ENCODE peak calls at places on chromosome 5, in ten cellular contexts. One of them, this sample, is unnamed.

GRCh38 chr5:54009357-54009756 is 301.0 kb downstream of the ARL15 start:
- DNase-seq in AG09319: no peak
- DNase-seq in upper lobe of right lung: no peak
- DNase-seq in left ventricle myocardium inferior: no peak
- DNase-seq in left cardiac atrium: no peak
- DNase-seq in fibroblast of the aortic adventitia: no peak
- DNase-seq in body of pancreas: no peak
- DNase-seq in activated CD8-positive, alpha-beta memory T cell treated with anti-CD3 and anti-CD28 coated beads, Interleukin-2, amount 50 U/mL, for 4 hours: no peak
- DNase-seq in CD8-positive, alpha-beta memory T cell: no peak
- DNase-seq in HFFc6: no peak
- DNase-seq in this sample: no peak

GRCh38 chr5:87069974-87070608 is 197.6 kb upstream of the RASA1 start:
- DNase-seq in body of pancreas: peak
- DNase-seq in left ventricle myocardium inferior: no peak
- DNase-seq in upper lobe of right lung: no peak
- DNase-seq in fibroblast of the aortic adventitia: peak
- DNase-seq in AG09319: peak
- DNase-seq in CD8-positive, alpha-beta memory T cell: no peak
- DNase-seq in HFFc6: peak
- DNase-seq in activated CD8-positive, alpha-beta memory T cell treated with anti-CD3 and anti-CD28 coated beads, Interleukin-2, amount 50 U/mL, for 4 hours: no peak
- DNase-seq in left cardiac atrium: peak
- DNase-seq in this sample: peak

GRCh38 chr5:131810510-131811249 is 13.9 kb upstream of the FNIP1 start:
- DNase-seq in left ventricle myocardium inferior: no peak
- DNase-seq in left cardiac atrium: no peak
- DNase-seq in AG09319: no peak
- DNase-seq in fibroblast of the aortic adventitia: peak
- DNase-seq in HFFc6: peak
- DNase-seq in activated CD8-positive, alpha-beta memory T cell treated with anti-CD3 and anti-CD28 coated beads, Interleukin-2, amount 50 U/mL, for 4 hours: no peak
- DNase-seq in body of pancreas: no peak
- DNase-seq in CD8-positive, alpha-beta memory T cell: no peak
- DNase-seq in upper lobe of right lung: no peak
- DNase-seq in this sample: peak

GRCh38 chr5:83740741-83741140 is 20.1 kb upstream of the HAPLN1 start:
- DNase-seq in HFFc6: no peak
- DNase-seq in activated CD8-positive, alpha-beta memory T cell treated with anti-CD3 and anti-CD28 coated beads, Interleukin-2, amount 50 U/mL, for 4 hours: no peak
- DNase-seq in AG09319: no peak
- DNase-seq in body of pancreas: no peak
- DNase-seq in upper lobe of right lung: no peak
- DNase-seq in CD8-positive, alpha-beta memory T cell: no peak
- DNase-seq in left cardiac atrium: no peak
- DNase-seq in fibroblast of the aortic adventitia: no peak
- DNase-seq in left ventricle myocardium inferior: no peak
- DNase-seq in this sample: no peak

GRCh38 chr5:114450516-114450909 is 88.6 kb downstream of the KCNN2 start:
- DNase-seq in CD8-positive, alpha-beta memory T cell: no peak
- DNase-seq in HFFc6: peak
- DNase-seq in upper lobe of right lung: no peak
- DNase-seq in left ventricle myocardium inferior: no peak
- DNase-seq in AG09319: peak
- DNase-seq in activated CD8-positive, alpha-beta memory T cell treated with anti-CD3 and anti-CD28 coated beads, Interleukin-2, amount 50 U/mL, for 4 hours: no peak
- DNase-seq in fibroblast of the aortic adventitia: peak
- DNase-seq in left cardiac atrium: no peak
- DNase-seq in body of pancreas: peak
- DNase-seq in this sample: peak

GRCh38 chr5:132234684-132235062 is 7.0 kb upstream of the P4HA2 start:
- DNase-seq in activated CD8-positive, alpha-beta memory T cell treated with anti-CD3 and anti-CD28 coated beads, Interleukin-2, amount 50 U/mL, for 4 hours: no peak
- DNase-seq in left cardiac atrium: no peak
- DNase-seq in HFFc6: no peak
- DNase-seq in body of pancreas: no peak
- DNase-seq in upper lobe of right lung: peak
- DNase-seq in AG09319: no peak
- DNase-seq in CD8-positive, alpha-beta memory T cell: no peak
- DNase-seq in left ventricle myocardium inferior: no peak
- DNase-seq in fibroblast of the aortic adventitia: no peak
- DNase-seq in this sample: no peak

GRCh38 chr5:3600106-3600997 is 4.7 kb downstream of the IRX1 start:
- DNase-seq in body of pancreas: no peak
- DNase-seq in fibroblast of the aortic adventitia: no peak
- DNase-seq in upper lobe of right lung: no peak
- DNase-seq in activated CD8-positive, alpha-beta memory T cell treated with anti-CD3 and anti-CD28 coated beads, Interleukin-2, amount 50 U/mL, for 4 hours: no peak
- DNase-seq in CD8-positive, alpha-beta memory T cell: no peak
- DNase-seq in left ventricle myocardium inferior: no peak
- DNase-seq in AG09319: no peak
- DNase-seq in HFFc6: no peak
- DNase-seq in left cardiac atrium: no peak
- DNase-seq in this sample: no peak

GRCh38 chr5:133149333-133149732 is 97.5 kb downstream of the HSPA4 start:
- DNase-seq in left ventricle myocardium inferior: no peak
- DNase-seq in body of pancreas: peak
- DNase-seq in CD8-positive, alpha-beta memory T cell: no peak
- DNase-seq in fibroblast of the aortic adventitia: no peak
- DNase-seq in HFFc6: no peak
- DNase-seq in AG09319: no peak
- DNase-seq in upper lobe of right lung: no peak
- DNase-seq in left cardiac atrium: no peak
- DNase-seq in activated CD8-positive, alpha-beta memory T cell treated with anti-CD3 and anti-CD28 coated beads, Interleukin-2, amount 50 U/mL, for 4 hours: no peak
- DNase-seq in this sample: no peak

GRCh38 chr5:103889500-103890209 is 327.1 kb upstream of the NUDT12 start:
- DNase-seq in left cardiac atrium: no peak
- DNase-seq in upper lobe of right lung: no peak
- DNase-seq in left ventricle myocardium inferior: no peak
- DNase-seq in activated CD8-positive, alpha-beta memory T cell treated with anti-CD3 and anti-CD28 coated beads, Interleukin-2, amount 50 U/mL, for 4 hours: no peak
- DNase-seq in AG09319: no peak
- DNase-seq in HFFc6: no peak
- DNase-seq in body of pancreas: no peak
- DNase-seq in fibroblast of the aortic adventitia: no peak
- DNase-seq in CD8-positive, alpha-beta memory T cell: no peak
- DNase-seq in this sample: no peak

GRCh38 chr5:145697251-145698016 is 137.7 kb downstream of the PRELID2 start:
- DNase-seq in CD8-positive, alpha-beta memory T cell: no peak
- DNase-seq in upper lobe of right lung: no peak
- DNase-seq in body of pancreas: peak
- DNase-seq in AG09319: no peak
- DNase-seq in HFFc6: peak
- DNase-seq in activated CD8-positive, alpha-beta memory T cell treated with anti-CD3 and anti-CD28 coated beads, Interleukin-2, amount 50 U/mL, for 4 hours: no peak
- DNase-seq in left cardiac atrium: no peak
- DNase-seq in fibroblast of the aortic adventitia: peak
- DNase-seq in left ventricle myocardium inferior: no peak
- DNase-seq in this sample: peak

GRCh38 chr5:132199116-132199680 is 28.5 kb downstream of the P4HA2 start:
- DNase-seq in body of pancreas: no peak
- DNase-seq in fibroblast of the aortic adventitia: no peak
- DNase-seq in AG09319: no peak
- DNase-seq in left cardiac atrium: no peak
- DNase-seq in activated CD8-positive, alpha-beta memory T cell treated with anti-CD3 and anti-CD28 coated beads, Interleukin-2, amount 50 U/mL, for 4 hours: no peak
- DNase-seq in upper lobe of right lung: no peak
- DNase-seq in HFFc6: no peak
- DNase-seq in left ventricle myocardium inferior: no peak
- DNase-seq in CD8-positive, alpha-beta memory T cell: no peak
- DNase-seq in this sample: no peak

GRCh38 chr5:158054388-158055092 is 195.6 kb upstream of the CLINT1 start:
- DNase-seq in fibroblast of the aortic adventitia: peak
- DNase-seq in left ventricle myocardium inferior: no peak
- DNase-seq in upper lobe of right lung: no peak
- DNase-seq in body of pancreas: peak
- DNase-seq in CD8-positive, alpha-beta memory T cell: no peak
- DNase-seq in left cardiac atrium: no peak
- DNase-seq in HFFc6: peak
- DNase-seq in activated CD8-positive, alpha-beta memory T cell treated with anti-CD3 and anti-CD28 coated beads, Interleukin-2, amount 50 U/mL, for 4 hours: no peak
- DNase-seq in AG09319: no peak
- DNase-seq in this sample: no peak

GRCh38 chr5:172689801-172690200 is 48.7 kb downstream of the NEURL1B start:
- DNase-seq in left cardiac atrium: no peak
- DNase-seq in fibroblast of the aortic adventitia: no peak
- DNase-seq in HFFc6: no peak
- DNase-seq in upper lobe of right lung: no peak
- DNase-seq in body of pancreas: no peak
- DNase-seq in AG09319: no peak
- DNase-seq in activated CD8-positive, alpha-beta memory T cell treated with anti-CD3 and anti-CD28 coated beads, Interleukin-2, amount 50 U/mL, for 4 hours: peak
- DNase-seq in CD8-positive, alpha-beta memory T cell: no peak
- DNase-seq in left ventricle myocardium inferior: no peak
- DNase-seq in this sample: no peak

GRCh38 chr5:78671609-78672008 is 23.0 kb upstream of the LHFPL2 start:
- DNase-seq in CD8-positive, alpha-beta memory T cell: no peak
- DNase-seq in HFFc6: no peak
- DNase-seq in upper lobe of right lung: no peak
- DNase-seq in body of pancreas: no peak
- DNase-seq in AG09319: no peak
- DNase-seq in activated CD8-positive, alpha-beta memory T cell treated with anti-CD3 and anti-CD28 coated beads, Interleukin-2, amount 50 U/mL, for 4 hours: no peak
- DNase-seq in left ventricle myocardium inferior: no peak
- DNase-seq in left cardiac atrium: no peak
- DNase-seq in fibroblast of the aortic adventitia: peak
- DNase-seq in this sample: no peak

GRCh38 chr5:79561525-79561893 is 47.6 kb upstream of the HOMER1 start:
- DNase-seq in body of pancreas: no peak
- DNase-seq in CD8-positive, alpha-beta memory T cell: no peak
- DNase-seq in activated CD8-positive, alpha-beta memory T cell treated with anti-CD3 and anti-CD28 coated beads, Interleukin-2, amount 50 U/mL, for 4 hours: no peak
- DNase-seq in upper lobe of right lung: no peak
- DNase-seq in HFFc6: no peak
- DNase-seq in fibroblast of the aortic adventitia: no peak
- DNase-seq in left cardiac atrium: no peak
- DNase-seq in AG09319: no peak
- DNase-seq in left ventricle myocardium inferior: no peak
- DNase-seq in this sample: no peak

GRCh38 chr5:102807878-102808502 is 52.9 kb downstream of the PAM start:
- DNase-seq in CD8-positive, alpha-beta memory T cell: no peak
- DNase-seq in fibroblast of the aortic adventitia: no peak
- DNase-seq in HFFc6: peak
- DNase-seq in body of pancreas: peak
- DNase-seq in left ventricle myocardium inferior: no peak
- DNase-seq in upper lobe of right lung: no peak
- DNase-seq in activated CD8-positive, alpha-beta memory T cell treated with anti-CD3 and anti-CD28 coated beads, Interleukin-2, amount 50 U/mL, for 4 hours: no peak
- DNase-seq in left cardiac atrium: no peak
- DNase-seq in AG09319: no peak
- DNase-seq in this sample: no peak

This sample was measured in hepatic stellate cell.